ENCODE peak calls at places on chromosome 3, in six cellular contexts. K is AG08396; A is NCI-H345; C is RPMI7951; Q is stimulated activated CD8-positive, alpha-beta memory T cell treated with anti-CD3 and anti-CD28 coated beads, Interleukin-4, amount 100 ng/mL, for 4 hours; N is NCI-H1092 treated with DMSO at 0.1 percent for 48 hours. H is an unnamed sample.
A peak's percentile ranks its signal among the peaks of the same experiment; 100 is the strongest.

GRCh38 chr3:188571531-188572115 is 417.7 kb downstream of the LPP start:
- DNase-seq in A (no peak), K (no peak), Q (no peak), C (no peak), N (no peak), H (no peak)

GRCh38 chr3:53816430-53816829 is 29.8 kb downstream of the CHDH start:
- DNase-seq in C (no peak), A (no peak), K (no peak), Q (no peak), N (no peak), H (no peak)

GRCh38 chr3:110711851-110712396 is 359.7 kb upstream of the NECTIN3 start:
- DNase-seq in K (no peak), Q (no peak), N (no peak), C (peak; percentile 2), A (no peak), H (no peak)

GRCh38 chr3:161423911-161424522 is 52.7 kb upstream of the SPTSSB start:
- DNase-seq in C (peak; percentile 35), A (peak; percentile 39), K (peak; percentile 27), Q (no peak), N (peak; percentile 44), H (peak; percentile 22)

GRCh38 chr3:149003653-149004305 is 12.4 kb downstream of the GYG1 start:
- DNase-seq in Q (no peak), K (no peak), N (no peak), A (peak; percentile 18), C (no peak), H (peak; percentile 40)

GRCh38 chr3:60028243-60028642 is 978.4 kb upstream of the CFAP20DC start:
- DNase-seq in N (no peak), Q (no peak), K (no peak), A (no peak), C (no peak), H (no peak)

GRCh38 chr3:63015614-63016016 is 140.4 kb upstream of the CADPS start:
- DNase-seq in N (no peak), Q (no peak), C (no peak), K (no peak), A (peak; percentile 31), H (no peak)

GRCh38 chr3:65342084-65342683 is 654.4 kb upstream of the ADAMTS9 start:
- DNase-seq in A (no peak), N (no peak), Q (no peak), K (peak; percentile 30), C (peak; percentile 46), H (peak; percentile 54)

GRCh38 chr3:15512173-15512572 is 9.3 kb downstream of the COLQ start:
- DNase-seq in K (peak; percentile 56), A (peak; percentile 83), N (peak; percentile 94), Q (no peak), C (no peak), H (no peak)

GRCh38 chr3:71307884-71308697 is 275.4 kb downstream of the FOXP1 start:
- DNase-seq in A (no peak), N (no peak), Q (no peak), C (no peak), K (no peak), H (no peak)

GRCh38 chr3:59052803-59053411 is 3.1 kb upstream of the CFAP20DC start:
- DNase-seq in A (peak; percentile 19), K (peak; percentile 25), N (no peak), Q (no peak), C (peak; percentile 60), H (peak; percentile 40)

GRCh38 chr3:189001559-189001958 is 170.2 kb upstream of the TPRG1 start:
- DNase-seq in C (peak; percentile 91), Q (no peak), A (no peak), K (peak; percentile 68), N (no peak), H (no peak)

GRCh38 chr3:99627062-99627826 is 11.2 kb upstream of the COL8A1 start:
- DNase-seq in A (no peak), C (peak; percentile 47), N (no peak), K (no peak), Q (no peak), H (no peak)